ENCODE peak calls at places on chromosome 9, in four cellular contexts. O, Z, K and P are unnamed samples.

GRCh38 chr9:89226076-89226475 is 47.5 kb upstream of the SHC3 start:
- DNase-seq in K (no peak), O (peak; percentile 19), Z (peak; percentile 51), P (no peak)

GRCh38 chr9:21096172-21096900 is 18.6 kb upstream of the IFNB1 start:
- DNase-seq in K (no peak), Z (peak; percentile 61), O (no peak), P (no peak)

GRCh38 chr9:6869081-6869948 is 111.5 kb downstream of the KDM4C start:
- DNase-seq in K (no peak), Z (no peak), O (no peak), P (no peak)

GRCh38 chr9:89484475-89485404 is 13.2 kb downstream of the SEMA4D start:
- DNase-seq in O (no peak), K (no peak), Z (peak; percentile 24), P (no peak)

GRCh38 chr9:126329476-126330275 is 3.0 kb downstream of the MVB12B start:
- DNase-seq in O (no peak), K (peak; percentile 31), Z (no peak), P (no peak)

GRCh38 chr9:136551401-136552116 is 5.7 kb upstream of the NOTCH1 start:
- DNase-seq in O (peak; percentile 81), Z (peak; percentile 64), K (peak; percentile 89), P (no peak)

GRCh38 chr9:2072752-2073405 is 57.7 kb downstream of the SMARCA2 start:
- DNase-seq in K (no peak), Z (no peak), O (no peak), P (no peak)

GRCh38 chr9:89661391-89661949 is 56.7 kb downstream of the GADD45G start:
- DNase-seq in Z (no peak), O (peak; percentile 41), K (peak; percentile 62), P (no peak)

GRCh38 chr9:121222524-121223171 is 21.0 kb upstream of the RAB14 start:
- DNase-seq in K (no peak), O (no peak), Z (peak; percentile 61), P (no peak)

GRCh38 chr9:5513966-5514365 is 3.6 kb downstream of the PDCD1LG2 start:
- DNase-seq in K (no peak), Z (no peak), O (no peak), P (no peak)

GRCh38 chr9:27353405-27354229 is 56.7 kb upstream of the EQTN start:
- DNase-seq in K (no peak), Z (no peak), O (no peak), P (no peak)

GRCh38 chr9:75788006-75788634 is 102.4 kb upstream of the PCSK5 start:
- DNase-seq in K (no peak), Z (no peak), O (peak; percentile 25), P (no peak)

GRCh38 chr9:132147331-132147730 is 14.5 kb upstream of the NTNG2 start:
- DNase-seq in O (no peak), K (no peak), Z (no peak), P (no peak)

GRCh38 chr9:114363424-114363823 is 24.4 kb downstream of the AKNA start:
- DNase-seq in Z (no peak), K (no peak), O (no peak), P (no peak)

GRCh38 chr9:14238044-14238443 is 75.9 kb downstream of the NFIB start:
- DNase-seq in O (no peak), Z (peak; percentile 18), K (no peak), P (no peak)

GRCh38 chr9:94760646-94761045 is 34.1 kb downstream of the AOPEP start:
- DNase-seq in K (no peak), Z (no peak), O (no peak), P (no peak)

GRCh38 chr9:97903168-97903567 is 19.1 kb downstream of the TRMO start:
- DNase-seq in K (no peak), Z (no peak), O (no peak), P (no peak)

GRCh38 chr9:131281119-131281965 is 5.0 kb upstream of the FAM78A start:
- DNase-seq in O (no peak), K (no peak), Z (no peak), P (no peak)

GRCh38 chr9:132795511-132796303 is 82.4 kb downstream of the AK8 start:
- DNase-seq in Z (no peak), K (no peak), O (no peak), P (no peak)

GRCh38 chr9:122402403-122403268 is 31.8 kb downstream of the PTGS1 start:
- DNase-seq in K (no peak), Z (peak; percentile 99), O (no peak), P (no peak)

GRCh38 chr9:76486151-76486550 is 27.2 kb downstream of the GCNT1 start:
- DNase-seq in O (no peak), K (no peak), Z (peak; percentile 16), P (no peak)

GRCh38 chr9:115136379-115136778 is 18.4 kb upstream of the TNC start:
- DNase-seq in K (no peak), Z (no peak), O (no peak), P (no peak)

GRCh38 chr9:89007041-89007440 is 15.8 kb downstream of the S1PR3 start:
- DNase-seq in O (no peak), K (no peak), Z (no peak), P (no peak)

GRCh38 chr9:3585616-3586015 is 59.8 kb upstream of the RFX3 start:
- DNase-seq in Z (no peak), O (no peak), K (no peak), P (no peak)

GRCh38 chr9:114889802-114890224 is 40.6 kb downstream of the TNFSF8 start:
- DNase-seq in Z (no peak), O (no peak), K (peak; percentile 80), P (no peak)

GRCh38 chr9:120894404-120895226 is 17.6 kb upstream of the PHF19 start:
- DNase-seq in K (no peak), Z (no peak), O (peak; percentile 61), P (no peak)

GRCh38 chr9:14687042-14687719 is 6.1 kb downstream of the ZDHHC21 start:
- DNase-seq in O (no peak), K (no peak), Z (peak; percentile 94), P (no peak)

GRCh38 chr9:110452227-110452801 is 114.7 kb upstream of the TXNDC8 start:
- DNase-seq in O (no peak), K (no peak), Z (peak; percentile 15), P (no peak)

GRCh38 chr9:99348289-99348688 is 126.2 kb downstream of the SEC61B start:
- DNase-seq in Z (no peak), K (no peak), O (no peak), P (no peak)

GRCh38 chr9:131282688-131283422 is 6.5 kb upstream of the FAM78A start:
- DNase-seq in K (no peak), Z (peak; percentile 28), O (peak; percentile 54), P (no peak)

GRCh38 chr9:121637441-121638222 is 13.8 kb upstream of the DAB2IP start:
- DNase-seq in Z (peak; percentile 50), K (no peak), O (no peak), P (peak; percentile 62)

GRCh38 chr9:69931340-69931739 is 110.7 kb downstream of the CFAP95 start:
- DNase-seq in O (no peak), K (no peak), Z (no peak), P (no peak)

GRCh38 chr9:135492886-135493669 is 7.4 kb upstream of the MRPS2 start:
- DNase-seq in O (no peak), K (no peak), Z (no peak), P (peak; percentile 39)

GRCh38 chr9:83583151-83584014 is 39.6 kb upstream of the IDNK start:
- DNase-seq in K (peak; percentile 30), O (peak; percentile 22), Z (peak; percentile 59), P (peak; percentile 38)

GRCh38 chr9:88741335-88741734 is 206.4 kb downstream of the NXNL2 start:
- DNase-seq in Z (no peak), K (no peak), O (no peak), P (no peak)

GRCh38 chr9:121949364-121949763 is 143.7 kb downstream of the TTLL11 start:
- DNase-seq in Z (no peak), O (no peak), K (no peak), P (no peak)

GRCh38 chr9:38134578-38134977 is 65.6 kb upstream of the SHB start:
- DNase-seq in K (no peak), Z (no peak), O (no peak), P (no peak)

GRCh38 chr9:38133595-38133994 is 64.6 kb upstream of the SHB start:
- DNase-seq in Z (no peak), K (no peak), O (no peak), P (no peak)

GRCh38 chr9:38130724-38131123 is 61.7 kb upstream of the SHB start:
- DNase-seq in O (no peak), Z (no peak), K (no peak), P (peak; percentile 39)

GRCh38 chr9:38131729-38132128 is 62.7 kb upstream of the SHB start:
- DNase-seq in O (no peak), Z (no peak), K (no peak), P (no peak)

GRCh38 chr9:38132956-38133355 is 63.9 kb upstream of the SHB start:
- DNase-seq in K (no peak), Z (no peak), O (no peak), P (no peak)
- H3K4me3 ChIP-seq in K (no peak overlapping the region), Z (no peak overlapping the region), O (no peak overlapping the region), P (no peak overlapping the region)

GRCh38 chr9:91301161-91301560 is 60.6 kb downstream of the AUH start:
- DNase-seq in O (no peak), K (no peak), Z (peak; percentile 31), P (no peak)

GRCh38 chr9:91298304-91298703 is 63.4 kb downstream of the AUH start:
- DNase-seq in Z (peak; percentile 55), K (peak; percentile 37), O (no peak), P (no peak)

GRCh38 chr9:91296354-91296753 is 65.4 kb downstream of the AUH start:
- DNase-seq in Z (no peak), K (no peak), O (no peak), P (no peak)

DNA sequence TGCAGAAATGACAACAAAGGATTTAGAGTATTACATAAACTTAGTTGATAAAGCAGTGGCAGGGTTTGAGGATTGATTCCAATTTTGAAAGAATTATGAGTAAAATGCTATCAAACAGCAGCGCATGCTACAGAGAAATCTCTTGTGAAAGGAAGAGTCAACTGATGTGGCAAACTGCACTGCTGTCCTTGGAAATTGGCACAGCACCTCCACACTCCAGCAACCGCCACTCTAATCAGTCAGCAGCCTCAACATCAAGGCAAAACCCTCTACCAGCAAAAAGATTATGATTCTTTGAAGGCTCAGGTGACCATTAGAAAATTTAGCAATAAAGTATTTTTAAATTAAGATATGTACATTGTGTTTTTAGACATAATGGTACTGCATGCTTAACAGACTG is 66.4 kb downstream of the AUH start:
- DNase-seq in O (no peak), K (no peak), Z (no peak), P (no peak)
- H3K4me3 ChIP-seq in O (no peak overlapping the region), K (no peak overlapping the region), Z (no peak overlapping the region), P (no peak overlapping the region)

DNA sequence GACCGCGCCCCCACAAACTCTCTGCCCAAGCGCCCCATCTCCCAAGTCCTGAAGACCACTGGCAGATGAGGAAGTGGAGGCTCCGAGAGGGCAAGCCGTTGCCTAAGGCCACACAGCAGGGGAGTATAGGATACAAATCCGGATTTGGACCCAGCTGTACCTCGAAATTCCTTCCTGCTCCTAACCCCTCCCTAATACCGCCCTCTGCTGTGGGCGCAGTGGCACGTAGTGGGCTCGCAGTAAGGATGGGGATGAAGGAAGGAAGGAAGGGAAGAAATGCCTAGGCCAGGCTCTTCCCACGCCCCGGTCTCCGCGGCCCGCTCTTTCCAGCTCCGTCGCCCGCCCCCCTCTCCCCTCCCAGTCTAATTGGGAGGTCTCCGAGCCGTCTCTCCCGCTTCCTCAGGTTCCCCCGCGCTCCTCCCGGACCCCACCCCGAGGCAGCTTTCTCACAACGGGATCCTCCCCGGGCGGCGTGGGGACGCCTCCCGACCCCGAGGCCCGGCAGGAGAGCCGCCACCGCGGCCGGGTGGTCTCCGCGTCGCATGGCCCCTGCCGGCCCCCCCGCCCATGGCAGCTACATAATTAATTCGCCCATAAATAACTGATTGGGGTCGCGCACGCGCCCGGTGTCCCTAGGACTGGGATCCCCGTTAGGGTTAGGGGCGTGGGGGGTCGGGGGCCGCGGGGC is 138.9 kb downstream of the C9orf50 start:
- DNase-seq in O (peak; percentile 62), K (no peak), Z (no peak), P (peak; percentile 57)
- H3K4me3 ChIP-seq in O (peak overlapping the region; percentile 70), K (peak overlapping the region; percentile 50), Z (peak overlapping the region; percentile 14), P (peak overlapping the region; percentile 58)

GRCh38 chr9:71765693-71766092 is 2.6 kb downstream of the CEMIP2 start:
- DNase-seq in Z (peak; percentile 72), K (no peak), O (no peak), P (no peak)
- H3K4me3 ChIP-seq in Z (no peak overlapping the region), K (peak overlapping the region; percentile 97), O (no peak overlapping the region), P (peak overlapping the region; percentile 69)